ENCODE peak calls at places on chromosomes 1 and 21, in nine cellular contexts. One of them, this sample, is unnamed.

GRCh38 chr21:44425307-44425894 is 29.9 kb upstream of the LRRC3 start:
- DNase-seq in astrocyte of the spinal cord: no peak
- DNase-seq in epithelial cell of esophagus: no peak
- DNase-seq in AG09309: no peak
- DNase-seq in ascending aorta: no peak
- DNase-seq in bronchial epithelial cell: no peak
- DNase-seq in hepatocyte: no peak
- DNase-seq in lower lobe of right lung: peak
- DNase-seq in uterus: no peak
- DNase-seq in this sample: peak

GRCh38 chr1:162284206-162284955 is 92.3 kb downstream of the SPATA46 start:
- DNase-seq in astrocyte of the spinal cord: no peak
- DNase-seq in epithelial cell of esophagus: no peak
- DNase-seq in AG09309: no peak
- DNase-seq in ascending aorta: no peak
- DNase-seq in bronchial epithelial cell: no peak
- DNase-seq in hepatocyte: no peak
- DNase-seq in lower lobe of right lung: no peak
- DNase-seq in uterus: no peak
- DNase-seq in this sample: no peak

GRCh38 chr1:96927125-96927524 is 205.5 kb downstream of the PTBP2 start:
- DNase-seq in astrocyte of the spinal cord: peak
- DNase-seq in epithelial cell of esophagus: no peak
- DNase-seq in AG09309: no peak
- DNase-seq in ascending aorta: no peak
- DNase-seq in bronchial epithelial cell: no peak
- DNase-seq in hepatocyte: no peak
- DNase-seq in lower lobe of right lung: no peak
- DNase-seq in uterus: no peak
- DNase-seq in this sample: no peak

GRCh38 chr1:26391450-26391849 is 18.9 kb upstream of the ZNF683 start:
- DNase-seq in astrocyte of the spinal cord: peak
- DNase-seq in epithelial cell of esophagus: peak
- DNase-seq in AG09309: no peak
- DNase-seq in ascending aorta: no peak
- DNase-seq in bronchial epithelial cell: peak
- DNase-seq in hepatocyte: no peak
- DNase-seq in lower lobe of right lung: no peak
- DNase-seq in uterus: no peak
- DNase-seq in this sample: no peak

GRCh38 chr1:59635057-59635456 is 179.7 kb upstream of the HOOK1 start:
- DNase-seq in astrocyte of the spinal cord: no peak
- DNase-seq in epithelial cell of esophagus: no peak
- DNase-seq in AG09309: no peak
- DNase-seq in ascending aorta: no peak
- DNase-seq in bronchial epithelial cell: no peak
- DNase-seq in hepatocyte: no peak
- DNase-seq in lower lobe of right lung: no peak
- DNase-seq in uterus: no peak
- DNase-seq in this sample: no peak

GRCh38 chr1:10796029-10796944 is at the start of gene CASZ1:
- DNase-seq in astrocyte of the spinal cord: peak
- DNase-seq in epithelial cell of esophagus: peak
- DNase-seq in AG09309: peak
- DNase-seq in ascending aorta: no peak
- DNase-seq in bronchial epithelial cell: peak
- DNase-seq in hepatocyte: peak
- DNase-seq in lower lobe of right lung: peak
- DNase-seq in uterus: peak
- DNase-seq in this sample: no peak

GRCh38 chr21:44738621-44739020 is 27.2 kb upstream of the TSPEAR start:
- DNase-seq in astrocyte of the spinal cord: no peak
- DNase-seq in epithelial cell of esophagus: no peak
- DNase-seq in AG09309: no peak
- DNase-seq in ascending aorta: no peak
- DNase-seq in bronchial epithelial cell: no peak
- DNase-seq in hepatocyte: no peak
- DNase-seq in lower lobe of right lung: no peak
- DNase-seq in uterus: no peak
- DNase-seq in this sample: no peak

GRCh38 chr21:34522284-34522683 is 10.3 kb upstream of the KCNE1 start:
- DNase-seq in astrocyte of the spinal cord: no peak
- DNase-seq in epithelial cell of esophagus: no peak
- DNase-seq in AG09309: no peak
- DNase-seq in ascending aorta: no peak
- DNase-seq in bronchial epithelial cell: no peak
- DNase-seq in hepatocyte: no peak
- DNase-seq in lower lobe of right lung: no peak
- DNase-seq in uterus: no peak
- DNase-seq in this sample: no peak

GRCh38 chr21:23162213-23162946 is 2164.2 kb downstream of the NCAM2 start:
- DNase-seq in astrocyte of the spinal cord: no peak
- DNase-seq in epithelial cell of esophagus: peak
- DNase-seq in AG09309: no peak
- DNase-seq in ascending aorta: no peak
- DNase-seq in bronchial epithelial cell: peak
- DNase-seq in hepatocyte: peak
- DNase-seq in lower lobe of right lung: no peak
- DNase-seq in uterus: no peak
- DNase-seq in this sample: no peak

GRCh38 chr1:34874581-34874980 is 15.0 kb upstream of the SMIM12 start:
- DNase-seq in astrocyte of the spinal cord: no peak
- DNase-seq in epithelial cell of esophagus: no peak
- DNase-seq in AG09309: no peak
- DNase-seq in ascending aorta: no peak
- DNase-seq in bronchial epithelial cell: no peak
- DNase-seq in hepatocyte: no peak
- DNase-seq in lower lobe of right lung: no peak
- DNase-seq in uterus: no peak
- DNase-seq in this sample: no peak

GRCh38 chr21:42063206-42063577 is 7.9 kb upstream of the UMODL1 start:
- DNase-seq in astrocyte of the spinal cord: no peak
- DNase-seq in epithelial cell of esophagus: no peak
- DNase-seq in AG09309: no peak
- DNase-seq in ascending aorta: no peak
- DNase-seq in bronchial epithelial cell: no peak
- DNase-seq in hepatocyte: no peak
- DNase-seq in lower lobe of right lung: peak
- DNase-seq in uterus: no peak
- DNase-seq in this sample: no peak

GRCh38 chr1:206970406-206970805 is at the start of gene FCAMR:
- DNase-seq in astrocyte of the spinal cord: no peak
- DNase-seq in epithelial cell of esophagus: no peak
- DNase-seq in AG09309: no peak
- DNase-seq in ascending aorta: no peak
- DNase-seq in bronchial epithelial cell: no peak
- DNase-seq in hepatocyte: no peak
- DNase-seq in lower lobe of right lung: no peak
- DNase-seq in uterus: no peak
- DNase-seq in this sample: no peak

GRCh38 chr1:94636625-94637024 is 95.1 kb upstream of the F3 start:
- DNase-seq in astrocyte of the spinal cord: no peak
- DNase-seq in epithelial cell of esophagus: peak
- DNase-seq in AG09309: peak
- DNase-seq in ascending aorta: no peak
- DNase-seq in bronchial epithelial cell: peak
- DNase-seq in hepatocyte: no peak
- DNase-seq in lower lobe of right lung: no peak
- DNase-seq in uterus: no peak
- DNase-seq in this sample: no peak

GRCh38 chr1:156689035-156689959 is 12.1 kb upstream of the NES start:
- DNase-seq in astrocyte of the spinal cord: peak
- DNase-seq in epithelial cell of esophagus: peak
- DNase-seq in AG09309: peak
- DNase-seq in ascending aorta: no peak
- DNase-seq in bronchial epithelial cell: peak
- DNase-seq in hepatocyte: peak
- DNase-seq in lower lobe of right lung: peak
- DNase-seq in uterus: peak
- DNase-seq in this sample: no peak

DNA sequence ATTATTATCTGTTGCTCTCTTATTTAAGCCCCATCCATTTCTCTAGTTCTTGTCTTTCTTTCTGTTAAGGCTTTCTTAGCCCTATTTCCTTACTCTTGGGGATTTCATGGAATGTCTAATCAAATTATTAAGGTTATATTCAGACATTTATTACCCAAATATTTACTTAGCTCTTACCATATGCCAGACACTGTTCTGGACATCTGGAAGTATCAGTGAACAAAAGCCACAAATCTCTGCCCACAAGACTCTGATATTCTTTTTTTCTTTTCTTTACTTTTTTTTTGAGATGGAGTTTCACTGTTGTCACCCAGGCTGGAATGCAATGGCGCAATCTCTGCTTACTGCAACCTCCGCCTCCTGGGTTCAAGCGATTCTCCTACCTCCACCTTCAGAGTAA is 74.3 kb upstream of the NBL1 start:
- DNase-seq in astrocyte of the spinal cord: no peak
- DNase-seq in epithelial cell of esophagus: no peak
- DNase-seq in AG09309: peak
- DNase-seq in ascending aorta: no peak
- DNase-seq in bronchial epithelial cell: no peak
- DNase-seq in hepatocyte: no peak
- DNase-seq in lower lobe of right lung: no peak
- DNase-seq in uterus: no peak
- DNase-seq in this sample: no peak
- TF ChIP-seq CTCF in astrocyte of the spinal cord: no peak
- TF ChIP-seq CTCF in epithelial cell of esophagus: no peak
- TF ChIP-seq CTCF in AG09309: no peak
- TF ChIP-seq CTCF in ascending aorta: no peak
- TF ChIP-seq CTCF in bronchial epithelial cell: no peak
- TF ChIP-seq CTCF in hepatocyte: no peak
- TF ChIP-seq CTCF in lower lobe of right lung: no peak
- TF ChIP-seq CTCF in uterus: no peak
- TF ChIP-seq CTCF in this sample: no peak

GRCh38 chr21:15219866-15220265 is 155.1 kb upstream of the NRIP1 start:
- DNase-seq in astrocyte of the spinal cord: no peak
- DNase-seq in epithelial cell of esophagus: no peak
- DNase-seq in AG09309: no peak
- DNase-seq in ascending aorta: no peak
- DNase-seq in bronchial epithelial cell: no peak
- DNase-seq in hepatocyte: no peak
- DNase-seq in lower lobe of right lung: no peak
- DNase-seq in uterus: no peak
- DNase-seq in this sample: no peak
- TF ChIP-seq CTCF in astrocyte of the spinal cord: no peak
- TF ChIP-seq CTCF in epithelial cell of esophagus: no peak
- TF ChIP-seq CTCF in AG09309: no peak
- TF ChIP-seq CTCF in ascending aorta: no peak
- TF ChIP-seq CTCF in bronchial epithelial cell: no peak
- TF ChIP-seq CTCF in hepatocyte: no peak
- TF ChIP-seq CTCF in lower lobe of right lung: no peak
- TF ChIP-seq CTCF in uterus: no peak
- TF ChIP-seq CTCF in this sample: no peak

GRCh38 chr1:16677552-16678423 is 11.0 kb upstream of the RNU1-3 start:
- DNase-seq in astrocyte of the spinal cord: peak
- DNase-seq in epithelial cell of esophagus: peak
- DNase-seq in AG09309: peak
- DNase-seq in ascending aorta: no peak
- DNase-seq in bronchial epithelial cell: peak
- DNase-seq in hepatocyte: no peak
- DNase-seq in lower lobe of right lung: peak
- DNase-seq in uterus: peak
- DNase-seq in this sample: no peak
- TF ChIP-seq CTCF in astrocyte of the spinal cord: no peak
- TF ChIP-seq CTCF in epithelial cell of esophagus: no peak
- TF ChIP-seq CTCF in AG09309: no peak
- TF ChIP-seq CTCF in ascending aorta: no peak
- TF ChIP-seq CTCF in bronchial epithelial cell: no peak
- TF ChIP-seq CTCF in hepatocyte: no peak
- TF ChIP-seq CTCF in lower lobe of right lung: no peak
- TF ChIP-seq CTCF in uterus: no peak
- TF ChIP-seq CTCF in this sample: no peak

GRCh38 chr1:29414091-29414490 is 177.8 kb downstream of the PTPRU start:
- DNase-seq in astrocyte of the spinal cord: no peak
- DNase-seq in epithelial cell of esophagus: no peak
- DNase-seq in AG09309: no peak
- DNase-seq in ascending aorta: no peak
- DNase-seq in bronchial epithelial cell: no peak
- DNase-seq in hepatocyte: no peak
- DNase-seq in lower lobe of right lung: no peak
- DNase-seq in uterus: no peak
- DNase-seq in this sample: no peak

GRCh38 chr1:29413661-29414060 is 177.3 kb downstream of the PTPRU start:
- DNase-seq in astrocyte of the spinal cord: no peak
- DNase-seq in epithelial cell of esophagus: no peak
- DNase-seq in AG09309: no peak
- DNase-seq in ascending aorta: no peak
- DNase-seq in bronchial epithelial cell: no peak
- DNase-seq in hepatocyte: no peak
- DNase-seq in lower lobe of right lung: no peak
- DNase-seq in uterus: no peak
- DNase-seq in this sample: no peak

GRCh38 chr1:29415861-29416260 is 179.5 kb downstream of the PTPRU start:
- DNase-seq in astrocyte of the spinal cord: no peak
- DNase-seq in epithelial cell of esophagus: no peak
- DNase-seq in AG09309: no peak
- DNase-seq in ascending aorta: no peak
- DNase-seq in bronchial epithelial cell: no peak
- DNase-seq in hepatocyte: no peak
- DNase-seq in lower lobe of right lung: no peak
- DNase-seq in uterus: no peak
- DNase-seq in this sample: no peak

GRCh38 chr1:29416267-29416666 is 179.9 kb downstream of the PTPRU start:
- DNase-seq in astrocyte of the spinal cord: no peak
- DNase-seq in epithelial cell of esophagus: no peak
- DNase-seq in AG09309: no peak
- DNase-seq in ascending aorta: no peak
- DNase-seq in bronchial epithelial cell: no peak
- DNase-seq in hepatocyte: no peak
- DNase-seq in lower lobe of right lung: no peak
- DNase-seq in uterus: peak
- DNase-seq in this sample: no peak

DNA sequence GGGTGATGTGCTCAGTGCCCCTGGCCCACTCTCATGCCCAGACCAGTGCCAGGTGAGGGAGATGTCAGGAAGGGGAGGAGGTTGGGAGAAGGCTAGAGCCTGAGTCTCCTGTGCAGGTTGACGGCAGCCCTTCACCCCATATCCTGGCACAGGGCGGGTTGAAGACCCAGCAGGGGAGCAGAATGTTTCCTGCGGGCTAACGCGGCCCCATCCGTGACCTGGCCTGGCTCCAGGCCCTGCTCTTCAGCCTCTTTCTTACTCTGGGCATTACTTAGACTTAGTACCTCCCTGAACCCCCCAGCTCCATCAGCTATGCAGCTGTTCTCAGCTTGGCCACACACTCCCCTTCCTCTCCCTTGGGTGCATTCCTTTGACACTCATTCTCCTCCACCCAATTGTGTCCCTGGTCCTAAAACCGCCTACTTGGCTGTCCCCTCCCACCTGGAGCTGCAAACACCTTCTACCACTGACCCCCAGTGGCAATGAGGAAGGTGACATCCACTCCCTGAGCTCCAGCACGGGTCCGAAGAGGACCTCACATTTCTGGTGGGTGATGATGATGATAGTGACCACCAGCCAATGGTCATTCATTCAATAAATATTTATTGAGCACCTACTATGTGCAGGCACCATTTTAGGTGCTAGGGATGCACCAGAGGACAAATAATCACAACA is 179.0 kb downstream of the PTPRU start:
- DNase-seq in astrocyte of the spinal cord: no peak
- DNase-seq in epithelial cell of esophagus: no peak
- DNase-seq in AG09309: no peak
- DNase-seq in ascending aorta: no peak
- DNase-seq in bronchial epithelial cell: peak
- DNase-seq in hepatocyte: no peak
- DNase-seq in lower lobe of right lung: no peak
- DNase-seq in uterus: no peak
- DNase-seq in this sample: no peak
- TF ChIP-seq CTCF in astrocyte of the spinal cord: no peak
- TF ChIP-seq CTCF in epithelial cell of esophagus: peak
- TF ChIP-seq CTCF in AG09309: peak
- TF ChIP-seq CTCF in ascending aorta: no peak
- TF ChIP-seq CTCF in bronchial epithelial cell: no peak
- TF ChIP-seq CTCF in hepatocyte: peak
- TF ChIP-seq CTCF in lower lobe of right lung: no peak
- TF ChIP-seq CTCF in uterus: no peak
- TF ChIP-seq CTCF in this sample: peak